ENCODE peak calls at places on chromosomes 1 and 21, in ten cellular contexts. U is body of pancreas; Q is IMR-90; L is GM23248; G is breast epithelium; T is PC-9; A is small intestine; I is CD8-positive, alpha-beta T cell; B is Peyer's patch; R is OCI-LY7. N is an unnamed sample.

GRCh38 chr1:203823306-203823705 is 27.9 kb downstream of the ZBED6 start:
- DNase-seq in I (no peak), T (no peak), L (no peak), G (no peak), U (no peak), R (no peak), B (no peak), Q (peak; percentile 29), A (no peak), N (no peak)

GRCh38 chr1:223109581-223110026 is 33.4 kb downstream of the TLR5 start:
- DNase-seq in G (no peak), A (peak; percentile 97), L (no peak), U (peak; percentile 74), I (no peak), Q (no peak), R (no peak), B (no peak), T (peak; percentile 47), N (no peak)

GRCh38 chr1:117512728-117513321 is 93.0 kb upstream of the TENT5C start:
- DNase-seq in G (no peak), Q (peak; percentile 40), L (peak; percentile 58), R (peak; percentile 52), T (no peak), A (peak; percentile 20), B (no peak), I (no peak), U (no peak), N (no peak)

GRCh38 chr1:23916209-23917131 is 3.3 kb upstream of the CNR2 start:
- DNase-seq in Q (peak; percentile 58), L (peak; percentile 62), B (peak; percentile 80), G (no peak), I (peak; percentile 39), U (peak; percentile 75), R (peak; percentile 93), T (peak; percentile 74), A (peak; percentile 83), N (peak; percentile 78)

GRCh38 chr1:22847709-22848108 is 125.0 kb downstream of the LACTBL1 start:
- DNase-seq in A (no peak), I (no peak), Q (no peak), R (no peak), G (no peak), B (no peak), T (no peak), U (no peak), L (no peak), N (no peak)

GRCh38 chr1:92784051-92784638 is 763 bp downstream of the EVI5 start:
- DNase-seq in I (peak; percentile 3), L (peak; percentile 86), U (peak; percentile 32), G (no peak), R (peak; percentile 53), T (no peak), B (peak; percentile 23), Q (peak; percentile 61), A (peak; percentile 44), N (peak; percentile 51)

GRCh38 chr1:154599658-154600057 is 8.3 kb downstream of the ADAR start:
- DNase-seq in L (peak; percentile 30), Q (peak; percentile 60), T (no peak), B (no peak), A (no peak), I (no peak), G (no peak), U (no peak), R (no peak), N (no peak)

GRCh38 chr1:5896706-5897105 is 95.5 kb downstream of the NPHP4 start:
- DNase-seq in T (no peak), R (no peak), G (no peak), L (no peak), A (no peak), Q (no peak), I (no peak), B (no peak), U (no peak), N (no peak)

GRCh38 chr1:92910081-92910480 is 51.2 kb downstream of the DIPK1A start:
- DNase-seq in I (no peak), A (no peak), G (no peak), U (no peak), L (peak; percentile 26), Q (no peak), R (no peak), B (no peak), T (no peak), N (no peak)

GRCh38 chr1:228344631-228345072 is 62.0 kb downstream of the TRIM11 start:
- DNase-seq in R (no peak), U (no peak), T (no peak), G (peak; percentile 31), Q (no peak), I (no peak), B (no peak), A (no peak), L (no peak), N (peak; percentile 59)

GRCh38 chr1:245160288-245160687 is 5.5 kb downstream of the KIF26B start:
- DNase-seq in T (no peak), B (no peak), G (no peak), U (no peak), I (no peak), A (peak; percentile 59), L (peak; percentile 16), Q (no peak), R (no peak), N (no peak)

GRCh38 chr21:42319851-42320602 is 4.8 kb upstream of the TFF3 start:
- DNase-seq in I (no peak), U (peak; percentile 46), Q (no peak), G (no peak), B (no peak), A (peak; percentile 39), L (no peak), T (peak; percentile 33), R (peak; percentile 27), N (no peak)

GRCh38 chr1:55316494-55316893 is 101.3 kb upstream of the USP24 start:
- DNase-seq in I (no peak), U (no peak), R (no peak), B (no peak), L (no peak), G (no peak), T (no peak), A (no peak), Q (no peak), N (no peak)

GRCh38 chr1:167455786-167456446 is 62.4 kb downstream of the CD247 start:
- DNase-seq in L (peak; percentile 36), I (no peak), A (peak; percentile 34), B (no peak), U (peak; percentile 27), R (no peak), Q (no peak), T (no peak), G (no peak), N (peak; percentile 45)

GRCh38 chr1:150536836-150537731 is 12.1 kb upstream of the ADAMTSL4 start:
- DNase-seq in U (no peak), R (no peak), G (no peak), T (no peak), I (no peak), Q (no peak), A (no peak), L (peak; percentile 40), B (no peak), N (no peak)

GRCh38 chr1:67824771-67825170 is 8.5 kb downstream of the GNG12 start:
- DNase-seq in U (no peak), T (no peak), L (no peak), R (no peak), A (no peak), Q (no peak), G (no peak), I (no peak), B (no peak), N (peak; percentile 31)
- H3K27ac ChIP-seq in U (no peak overlapping the region), T (no peak overlapping the region), L (no peak overlapping the region), R (no peak overlapping the region), A (no peak overlapping the region), Q (no peak overlapping the region), G (no peak overlapping the region), I (no peak overlapping the region), B (peak overlapping the region; percentile 20), N (no peak overlapping the region)

GRCh38 chr1:207064546-207064945 is 11.5 kb downstream of the PFKFB2 start:
- DNase-seq in R (no peak), G (no peak), L (no peak), I (no peak), Q (no peak), B (no peak), A (no peak), T (no peak), U (peak; percentile 27), N (no peak)

GRCh38 chr1:207067695-207068094 is 14.6 kb downstream of the PFKFB2 start:
- DNase-seq in T (no peak), L (no peak), B (no peak), U (no peak), Q (no peak), G (no peak), I (no peak), A (peak; percentile 96), R (no peak), N (no peak)

GRCh38 chr1:207069059-207069458 is 16.0 kb downstream of the PFKFB2 start:
- DNase-seq in U (no peak), A (no peak), Q (no peak), B (no peak), T (no peak), I (no peak), G (no peak), L (no peak), R (no peak), N (no peak)

GRCh38 chr1:207069858-207070506 is 16.9 kb downstream of the PFKFB2 start:
- DNase-seq in G (no peak), Q (no peak), R (no peak), B (no peak), L (no peak), T (no peak), A (no peak), I (no peak), U (no peak), N (no peak)

DNA sequence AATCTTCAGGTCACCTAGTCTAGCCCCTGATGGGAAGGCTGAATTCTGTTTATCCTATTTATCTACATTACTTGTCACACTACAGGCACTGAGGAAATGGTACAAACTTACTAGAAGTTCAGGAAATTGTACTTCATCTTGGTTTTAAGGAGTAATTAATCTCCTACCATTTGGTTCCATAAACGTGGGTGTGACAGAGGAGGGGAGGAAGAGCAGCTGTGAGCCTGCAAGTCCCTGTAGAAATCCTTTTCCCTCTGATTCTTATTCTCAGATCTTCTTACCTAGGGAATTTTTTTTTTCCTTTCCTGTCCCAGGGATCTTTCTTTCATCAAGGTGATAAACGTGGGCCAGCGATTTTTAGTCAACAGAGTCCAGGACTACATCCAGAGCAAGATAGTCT is 14.1 kb downstream of the PFKFB2 start:
- DNase-seq in Q (no peak), B (no peak), L (no peak), T (no peak), I (no peak), A (peak; percentile 53), U (no peak), G (no peak), R (no peak), N (no peak)
- H3K27ac ChIP-seq in Q (no peak overlapping the region), B (peak overlapping the region; percentile 88), L (no peak overlapping the region), T (no peak overlapping the region), I (no peak overlapping the region), A (peak overlapping the region; percentile 83), U (no peak overlapping the region), G (no peak overlapping the region), R (no peak overlapping the region), N (no peak overlapping the region)

GRCh38 chr1:40915581-40915980 is 53.4 kb upstream of the CITED4 start:
- DNase-seq in I (no peak), G (no peak), A (no peak), L (no peak), B (no peak), U (peak; percentile 21), R (no peak), T (no peak), Q (no peak), N (no peak)
- H3K27ac ChIP-seq in I (no peak overlapping the region), G (peak overlapping the region; percentile 96), A (no peak overlapping the region), L (no peak overlapping the region), B (no peak overlapping the region), U (no peak overlapping the region), R (no peak overlapping the region), T (no peak overlapping the region), Q (no peak overlapping the region), N (no peak overlapping the region)

GRCh38 chr1:9901148-9902059 is 8.7 kb downstream of the CTNNBIP1 start:
- DNase-seq in G (no peak), L (no peak), B (no peak), U (peak; percentile 68), Q (no peak), R (no peak), A (peak; percentile 76), I (no peak), T (no peak), N (no peak)
- H3K27ac ChIP-seq in G (peak overlapping the region; percentile 57), L (no peak overlapping the region), B (peak overlapping the region; percentile 18), U (peak overlapping the region; percentile 83), Q (no peak overlapping the region), R (no peak overlapping the region), A (peak overlapping the region; percentile 28), I (no peak overlapping the region), T (no peak overlapping the region), N (no peak overlapping the region)

N was measured in SJCRH30.